ENCODE peak calls at places on chromosomes 5 and 9, in nine cellular contexts. L is kidney; S is K562; Y is adipocyte; I is left ventricle myocardium inferior; G is CD8-positive, alpha-beta T cell; Z is pancreas; W is heart right ventricle; M is cardiac muscle cell. J is an unnamed sample.

GRCh38 chr5:121967187-121967586 is 5.4 kb downstream of the SRFBP1 start:
- DNase-seq in L (no peak), S (no peak), Y (peak; percentile 73), I (no peak), G (no peak), Z (no peak), W (no peak), M (peak; percentile 66), J (no peak)

GRCh38 chr5:167356374-167356773 is 935.1 kb upstream of the WWC1 start:
- DNase-seq in L (no peak), S (no peak), Y (no peak), I (no peak), G (no peak), Z (no peak), W (no peak), M (no peak), J (no peak)

GRCh38 chr9:123339666-123340414 is 16.2 kb upstream of the CRB2 start:
- DNase-seq in L (no peak), S (no peak), Y (no peak), I (no peak), G (peak; percentile 53), Z (no peak), W (peak; percentile 34), M (no peak), J (no peak)

GRCh38 chr9:128689293-128689770 is 310 bp downstream of the SET start:
- DNase-seq in L (no peak), S (no peak), Y (no peak), I (peak; percentile 67), G (peak; percentile 61), Z (peak; percentile 61), W (peak; percentile 72), M (no peak), J (no peak)

GRCh38 chr5:27437594-27438200 is 399.3 kb upstream of the CDH9 start:
- DNase-seq in L (no peak), S (no peak), Y (peak; percentile 0), I (no peak), G (no peak), Z (no peak), W (no peak), M (no peak), J (no peak)

GRCh38 chr9:80792721-80793120 is 896.6 kb downstream of the TLE1 start:
- DNase-seq in L (no peak), S (no peak), Y (no peak), I (peak; percentile 17), G (no peak), Z (no peak), W (no peak), M (no peak), J (no peak)

GRCh38 chr9:26723486-26723885 is 169.1 kb downstream of the CAAP1 start:
- DNase-seq in L (no peak), S (peak; percentile 6), Y (peak; percentile 7), I (no peak), G (no peak), Z (peak; percentile 17), W (no peak), M (peak; percentile 29), J (peak; percentile 91)

GRCh38 chr5:169126376-169127043 is 174.4 kb downstream of the SLIT3 start:
- DNase-seq in L (peak; percentile 68), S (no peak), Y (no peak), I (no peak), G (no peak), Z (no peak), W (no peak), M (peak; percentile 4), J (no peak)

GRCh38 chr9:16133556-16134227 is 580.8 kb downstream of the CCDC171 start:
- DNase-seq in L (peak; percentile 76), S (peak; percentile 28), Y (peak; percentile 61), I (peak; percentile 29), G (no peak), Z (peak; percentile 26), W (peak; percentile 28), M (peak; percentile 76), J (peak; percentile 69)

GRCh38 chr5:90709323-90710148 is 150.9 kb downstream of the ADGRV1 start:
- DNase-seq in L (no peak), S (peak; percentile 57), Y (peak; percentile 64), I (no peak), G (no peak), Z (no peak), W (no peak), M (peak; percentile 52), J (peak; percentile 64)

GRCh38 chr5:174235993-174236528 is 190.6 kb downstream of the NSG2 start:
- DNase-seq in L (no peak), S (no peak), Y (no peak), I (no peak), G (no peak), Z (no peak), W (no peak), M (no peak), J (no peak)

GRCh38 chr9:91451431-91452270 is 28.0 kb upstream of the NFIL3 start:
- DNase-seq in L (no peak), S (no peak), Y (no peak), I (no peak), G (no peak), Z (no peak), W (no peak), M (no peak), J (no peak)

GRCh38 chr9:72925126-72925810 is 27.6 kb downstream of the ALDH1A1 start:
- DNase-seq in L (no peak), S (no peak), Y (peak; percentile 12), I (no peak), G (no peak), Z (no peak), W (no peak), M (peak; percentile 95), J (no peak)

GRCh38 chr9:72928042-72928507 is 24.8 kb downstream of the ALDH1A1 start:
- DNase-seq in L (no peak), S (no peak), Y (no peak), I (no peak), G (no peak), Z (no peak), W (no peak), M (no peak), J (no peak)

GRCh38 chr9:72924116-72924790 is 28.6 kb downstream of the ALDH1A1 start:
- DNase-seq in L (no peak), S (no peak), Y (no peak), I (no peak), G (no peak), Z (no peak), W (no peak), M (peak; percentile 18), J (no peak)

GRCh38 chr9:72926506-72926905 is 26.3 kb downstream of the ALDH1A1 start:
- DNase-seq in L (no peak), S (no peak), Y (no peak), I (no peak), G (no peak), Z (no peak), W (no peak), M (no peak), J (no peak)

DNA sequence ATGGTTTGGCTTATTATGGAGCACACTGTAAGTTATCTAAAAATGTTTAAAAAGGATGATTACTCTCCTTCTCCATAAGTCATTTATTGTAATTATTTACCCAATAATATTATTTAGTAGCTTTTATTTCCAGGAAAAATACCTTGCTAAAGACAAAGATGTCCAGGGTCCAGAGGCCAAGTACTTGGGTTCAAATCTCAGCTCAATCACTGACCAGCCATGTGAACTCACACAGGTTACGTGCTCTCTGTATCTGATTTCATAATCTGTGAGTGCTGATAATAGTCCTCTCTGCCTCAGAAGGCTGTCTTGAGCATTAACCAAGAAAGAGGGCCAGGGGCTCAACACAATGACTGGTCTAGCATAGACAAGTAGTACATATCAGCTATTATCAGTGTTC is 27.0 kb downstream of the ALDH1A1 start:
- DNase-seq in L (no peak), S (no peak), Y (no peak), I (no peak), G (no peak), Z (no peak), W (no peak), M (peak; percentile 10), J (no peak)
- H3K4me1 ChIP-seq in L (no peaks in the 10 kb centered on the region), S (no peaks in the 10 kb centered on the region), Y (peaks cover 19% of the 10 kb centered on the region), I (no peaks in the 10 kb centered on the region), G (no peaks in the 10 kb centered on the region), Z (no peaks in the 10 kb centered on the region), W (no peaks in the 10 kb centered on the region), M (no peaks in the 10 kb centered on the region), J (no peaks in the 10 kb centered on the region)

GRCh38 chr5:141298376-141298775 is 5.5 kb downstream of the SLC25A2 start:
- DNase-seq in L (no peak), S (peak; percentile 48), Y (no peak), I (no peak), G (no peak), Z (no peak), W (no peak), M (peak; percentile 40), J (no peak)
- H3K9me3 ChIP-seq in L (peaks cover 74% of the 10 kb centered on the region), S (no peaks in the 10 kb centered on the region), Y (peaks cover 45% of the 10 kb centered on the region), I (peaks cover 100% of the 10 kb centered on the region), G (peaks cover 21% of the 10 kb centered on the region), Z (no peaks in the 10 kb centered on the region), W (peaks cover 100% of the 10 kb centered on the region), M (no peaks in the 10 kb centered on the region), J (no peaks in the 10 kb centered on the region)

DNA sequence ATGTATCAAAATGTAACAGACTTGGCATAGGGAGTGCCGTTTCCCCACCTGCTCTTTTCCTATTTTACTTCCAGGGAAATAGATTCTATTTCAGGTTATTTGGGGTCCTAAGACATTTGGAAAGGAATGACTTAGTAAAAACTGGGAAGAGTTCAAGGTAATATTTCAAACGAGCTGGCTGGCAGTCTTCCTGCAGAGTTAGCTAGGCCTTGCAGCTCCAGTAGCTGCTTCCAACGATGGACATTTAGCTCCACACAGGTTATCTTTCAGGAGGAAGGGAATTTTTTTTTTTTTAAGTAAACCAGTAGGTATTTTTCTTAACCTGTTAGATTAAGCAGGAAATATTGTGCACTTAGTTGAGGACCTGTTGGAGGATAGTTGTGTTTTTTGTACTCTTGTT is 45.2 kb downstream of the TLE4 start:
- DNase-seq in L (no peak), S (no peak), Y (no peak), I (no peak), G (no peak), Z (no peak), W (no peak), M (no peak), J (no peak)
- H3K4me1 ChIP-seq in L (no peaks in the 10 kb centered on the region), S (no peaks in the 10 kb centered on the region), Y (peaks cover 54% of the 10 kb centered on the region), I (peaks cover 41% of the 10 kb centered on the region), G (peaks cover 6% of the 10 kb centered on the region), Z (no peaks in the 10 kb centered on the region), W (no peaks in the 10 kb centered on the region), M (no peaks in the 10 kb centered on the region), J (no peaks in the 10 kb centered on the region)

GRCh38 chr5:165642366-165642765 is 2136.9 kb downstream of the MAT2B start:
- DNase-seq in L (no peak), S (no peak), Y (no peak), I (no peak), G (no peak), Z (no peak), W (no peak), M (no peak), J (no peak)
- H3K9me3 ChIP-seq in L (no peaks in the 10 kb centered on the region), S (no peaks in the 10 kb centered on the region), Y (no peaks in the 10 kb centered on the region), I (no peaks in the 10 kb centered on the region), G (no peaks in the 10 kb centered on the region), Z (no peaks in the 10 kb centered on the region), W (no peaks in the 10 kb centered on the region), M (no peaks in the 10 kb centered on the region), J (no peaks in the 10 kb centered on the region)